ENCODE peak calls at places on chromosomes 13 and 19, in nine cellular contexts. M, N, Z, Y, T, A, P, I and U are unnamed samples.

GRCh38 chr19:48113190-48113917 is 2.7 kb upstream of the PLA2G4C start:
- DNase-seq in N (no peak), M (no peak), Y (no peak), P (no peak), T (no peak), I (no peak), A (peak; percentile 14), Z (no peak), U (no peak)

GRCh38 chr19:11094520-11094894 is 5.2 kb downstream of the LDLR start:
- DNase-seq in Y (no peak), Z (no peak), A (no peak), P (no peak), T (peak; percentile 55), I (no peak), M (no peak), N (no peak), U (no peak)

GRCh38 chr19:45955905-45956608 is 17.6 kb downstream of the NOVA2 start:
- DNase-seq in T (no peak), A (peak; percentile 93), Y (no peak), N (peak; percentile 28), M (no peak), Z (no peak), I (no peak), P (no peak), U (no peak)

GRCh38 chr13:97582170-97582569 is 148.2 kb downstream of the RAP2A start:
- DNase-seq in I (no peak), T (no peak), Y (no peak), N (no peak), M (no peak), Z (no peak), A (no peak), P (no peak), U (no peak)

GRCh38 chr13:76993021-76993420 is 1.1 kb downstream of the CLN5 start:
- DNase-seq in M (no peak), N (no peak), T (peak; percentile 45), Y (no peak), P (no peak), A (peak; percentile 24), Z (no peak), I (no peak), U (no peak)

GRCh38 chr13:29914591-29914990 is 64.2 kb upstream of the UBL3 start:
- DNase-seq in M (no peak), I (no peak), P (no peak), Y (no peak), N (no peak), A (no peak), T (no peak), Z (no peak), U (no peak)

GRCh38 chr19:55579766-55580621 is 654 bp downstream of the ZNF579 start:
- DNase-seq in A (peak; percentile 37), Y (no peak), Z (no peak), N (no peak), T (no peak), P (no peak), I (no peak), M (no peak), U (no peak)

GRCh38 chr13:113220877-113221276 is 11.5 kb downstream of the CUL4A start:
- DNase-seq in T (no peak), I (no peak), A (peak; percentile 21), N (no peak), P (no peak), Y (no peak), M (no peak), Z (no peak), U (no peak)

GRCh38 chr19:19777692-19778091 is 43.9 kb downstream of the ZNF506 start:
- DNase-seq in Y (no peak), Z (no peak), A (no peak), P (no peak), M (no peak), I (no peak), T (no peak), N (no peak), U (no peak)

GRCh38 chr13:94327318-94327717 is 152.2 kb downstream of the DCT start:
- DNase-seq in P (peak; percentile 39), A (no peak), Y (no peak), N (no peak), I (no peak), Z (no peak), M (no peak), T (no peak), U (no peak)

GRCh38 chr13:104289400-104289799 is 1223.2 kb upstream of the SLC10A2 start:
- DNase-seq in A (no peak), T (no peak), Z (no peak), Y (no peak), P (no peak), N (no peak), I (no peak), M (no peak), U (no peak)

GRCh38 chr13:40613192-40613818 is 53.1 kb downstream of the FOXO1 start:
- DNase-seq in N (peak; percentile 35), Y (no peak), P (peak; percentile 83), T (peak; percentile 67), I (peak; percentile 72), A (no peak), Z (peak; percentile 40), M (no peak), U (peak; percentile 19)

GRCh38 chr13:76512676-76513277 is 373.4 kb downstream of the KCTD12 start:
- DNase-seq in N (no peak), T (no peak), P (no peak), I (no peak), Z (no peak), M (no peak), A (peak; percentile 86), Y (no peak), U (peak; percentile 85)

GRCh38 chr19:38990949-38991697 is 15.6 kb upstream of the FBXO17 start:
- DNase-seq in M (no peak), N (no peak), T (no peak), Z (no peak), A (no peak), P (no peak), I (no peak), Y (no peak), U (no peak)

GRCh38 chr13:38265135-38265497 is 84.5 kb upstream of the UFM1 start:
- DNase-seq in M (no peak), Y (no peak), P (no peak), I (no peak), N (no peak), T (no peak), A (no peak), Z (no peak), U (no peak)

GRCh38 chr19:32599736-32600157 is 18.8 kb downstream of the PDCD5 start:
- DNase-seq in Z (peak; percentile 24), Y (no peak), N (no peak), A (peak; percentile 82), I (no peak), M (peak; percentile 9), P (peak; percentile 44), T (peak; percentile 62), U (peak; percentile 28)

GRCh38 chr13:68428292-68428691 is 1198.2 kb upstream of the PCDH9 start:
- DNase-seq in Y (no peak), I (no peak), N (no peak), A (no peak), P (no peak), Z (no peak), T (no peak), M (no peak), U (no peak)

GRCh38 chr13:44079413-44080205 is 199.9 kb downstream of the LACC1 start:
- DNase-seq in N (no peak), I (no peak), M (no peak), Z (no peak), A (no peak), P (no peak), T (no peak), Y (no peak), U (no peak)

GRCh38 chr13:27367570-27367969 is 56.8 kb upstream of the GTF3A start:
- DNase-seq in N (no peak), M (no peak), P (no peak), Y (no peak), A (no peak), T (no peak), Z (no peak), I (no peak), U (peak; percentile 84)

GRCh38 chr13:24032252-24032651 is 128.3 kb upstream of the SPATA13 start:
- DNase-seq in Y (no peak), Z (no peak), N (no peak), T (no peak), A (peak; percentile 97), P (no peak), M (no peak), I (no peak), U (no peak)

GRCh38 chr19:4016903-4017638 is 9.5 kb downstream of the PIAS4 start:
- DNase-seq in N (no peak), A (no peak), P (no peak), Z (no peak), M (no peak), T (no peak), Y (no peak), I (no peak), U (no peak)

GRCh38 chr19:33796164-33797100 is at the start of gene KCTD15:
- DNase-seq in T (peak; percentile 64), I (peak; percentile 58), A (peak; percentile 58), M (no peak), N (no peak), Y (peak; percentile 35), P (no peak), Z (no peak), U (no peak)

GRCh38 chr19:46818812-46819211 is 30.4 kb upstream of the SLC1A5 start:
- DNase-seq in P (no peak), I (peak; percentile 14), Z (no peak), Y (no peak), M (no peak), T (no peak), A (peak; percentile 55), N (no peak), U (peak; percentile 57)